ENCODE peak calls at places on chromosome 6, in seven cellular contexts. C, X, V, E, S, O and J are unnamed samples.

GRCh38 chr6:20876016-20876415 is 341.8 kb downstream of the CDKAL1 start:
- DNase-seq in C (no peak), X (no peak), V (no peak), E (no peak), S (no peak), O (no peak), J (no peak)

GRCh38 chr6:42393339-42393738 is 58.4 kb downstream of the TRERF1 start:
- DNase-seq in C (no peak), X (no peak), V (no peak), E (no peak), S (no peak), O (no peak), J (no peak)

GRCh38 chr6:2589171-2589661 is 161.5 kb downstream of the MYLK4 start:
- DNase-seq in C (peak; percentile 33), X (no peak), V (no peak), E (no peak), S (peak; percentile 97), O (no peak), J (peak; percentile 82)

GRCh38 chr6:70474751-70475150 is 61.4 kb downstream of the FAM135A start:
- DNase-seq in C (no peak), X (no peak), V (no peak), E (no peak), S (no peak), O (no peak), J (no peak)

GRCh38 chr6:46510656-46511055 is 19.4 kb upstream of the RCAN2 start:
- DNase-seq in C (no peak), X (no peak), V (no peak), E (no peak), S (no peak), O (no peak), J (peak; percentile 67)

GRCh38 chr6:52574709-52575489 is 2.0 kb downstream of the TRAM2 start:
- DNase-seq in C (no peak), X (no peak), V (no peak), E (no peak), S (peak; percentile 53), O (no peak), J (no peak)

GRCh38 chr6:77502966-77503365 is 39.7 kb upstream of the HTR1B start:
- DNase-seq in C (peak; percentile 69), X (no peak), V (no peak), E (no peak), S (no peak), O (no peak), J (peak; percentile 48)

GRCh38 chr6:116015983-116016382 is 44.7 kb downstream of the FRK start:
- DNase-seq in C (no peak), X (no peak), V (no peak), E (no peak), S (no peak), O (no peak), J (no peak)

GRCh38 chr6:32886674-32887383 is 32.8 kb downstream of the PSMB9 start:
- DNase-seq in C (no peak), X (no peak), V (no peak), E (no peak), S (no peak), O (peak; percentile 49), J (peak; percentile 80)

GRCh38 chr6:32288426-32288825 is 64.6 kb upstream of the NOTCH4 start:
- DNase-seq in C (no peak), X (no peak), V (no peak), E (no peak), S (no peak), O (no peak), J (no peak)

DNA sequence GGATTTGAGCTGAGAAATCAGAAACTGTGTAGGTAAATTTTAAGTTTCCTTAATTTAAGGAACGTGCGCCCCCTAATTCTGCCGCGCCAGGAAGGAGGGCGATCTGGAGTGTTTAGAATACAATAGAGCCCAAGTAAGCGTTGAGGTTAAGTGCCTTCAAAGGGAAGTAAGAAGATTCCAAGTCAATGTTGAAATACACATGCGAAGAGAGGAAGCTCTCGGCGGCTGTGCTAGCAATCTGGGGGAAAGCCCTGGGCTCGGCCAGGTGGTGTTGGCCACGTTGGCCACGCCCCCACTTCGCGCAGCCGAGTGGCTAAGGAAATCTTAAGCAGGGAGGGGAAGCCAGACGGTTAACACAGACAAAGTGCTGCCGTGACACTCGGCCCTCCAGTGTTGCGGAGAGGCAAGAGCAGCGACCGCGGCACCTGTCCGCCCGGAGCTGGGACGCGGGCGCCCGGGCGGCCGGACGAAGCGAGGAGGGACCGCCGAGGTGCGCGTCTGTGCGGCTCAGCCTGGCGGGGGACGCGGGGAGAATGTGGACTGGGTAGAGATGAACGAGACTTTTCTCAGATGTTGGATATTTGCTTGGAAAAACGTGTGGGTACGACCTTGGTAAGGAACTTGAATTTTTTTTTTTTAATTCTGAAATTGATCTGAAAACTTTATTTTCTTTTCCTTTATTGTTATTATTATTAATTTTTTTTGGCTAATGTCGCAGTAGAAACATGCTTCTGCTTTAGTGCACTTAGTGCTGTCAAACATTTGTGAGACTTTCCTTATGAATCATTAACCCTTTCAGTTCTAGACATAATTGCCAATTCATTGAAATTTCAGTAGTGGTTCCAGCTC is at the start of gene PRDM1:
- DNase-seq in C (no peak), X (peak; percentile 75), V (peak; percentile 47), E (peak; percentile 79), S (peak; percentile 93), O (peak; percentile 82), J (peak; percentile 93)
- TF ChIP-seq CTCF in C (peak; percentile 30), X (peak; percentile 51), V (no peak), E (peak; percentile 60), S (peak; percentile 61), O (peak; percentile 39), J (no peak)

GRCh38 chr6:125950293-125950692 is 6.3 kb upstream of the HINT3 start:
- DNase-seq in C (no peak), X (no peak), V (no peak), E (no peak), S (no peak), O (no peak), J (peak; percentile 87)

GRCh38 chr6:125954735-125955410 is 1.7 kb upstream of the HINT3 start:
- DNase-seq in C (no peak), X (no peak), V (no peak), E (no peak), S (no peak), O (no peak), J (no peak)

GRCh38 chr6:125951323-125951722 is 5.2 kb upstream of the HINT3 start:
- DNase-seq in C (no peak), X (no peak), V (no peak), E (no peak), S (no peak), O (no peak), J (no peak)

GRCh38 chr6:125953502-125953875 is 3.1 kb upstream of the HINT3 start:
- DNase-seq in C (no peak), X (peak; percentile 63), V (no peak), E (no peak), S (peak; percentile 66), O (no peak), J (peak; percentile 64)

GRCh38 chr6:125952764-125953501 is 3.6 kb upstream of the HINT3 start:
- DNase-seq in C (no peak), X (no peak), V (no peak), E (no peak), S (no peak), O (no peak), J (peak; percentile 63)
- TF ChIP-seq CTCF in C (peak; percentile 38), X (no peak), V (no peak), E (peak; percentile 21), S (no peak), O (no peak), J (peak; percentile 37)

DNA sequence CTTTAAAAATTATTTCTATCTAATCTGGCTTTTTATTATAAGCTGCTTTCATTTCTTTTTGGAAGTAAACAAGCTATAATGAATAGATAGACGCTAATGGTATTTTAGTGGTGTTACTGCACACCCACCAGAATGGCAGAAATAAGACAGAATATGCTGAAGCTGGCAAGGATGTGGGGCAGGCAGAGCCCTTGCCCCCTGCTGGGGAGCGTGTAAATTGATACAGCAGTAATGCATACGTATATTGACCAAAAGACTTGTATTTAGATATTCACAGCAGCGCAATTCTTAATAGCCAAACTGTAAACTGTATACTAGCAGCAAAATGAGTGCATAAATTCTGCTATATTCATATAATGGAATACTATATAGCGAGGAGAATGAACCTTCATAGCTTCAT is 35.3 kb downstream of the TMEM181 start:
- DNase-seq in C (no peak), X (no peak), V (no peak), E (no peak), S (no peak), O (no peak), J (no peak)
- TF ChIP-seq CTCF in C (peak; percentile 37), X (peak; percentile 52), V (no peak), E (peak; percentile 57), S (peak; percentile 44), O (no peak), J (peak; percentile 19)

GRCh38 chr6:18990313-18990978 is 603.3 kb downstream of the RNF144B start:
- DNase-seq in C (no peak), X (peak; percentile 70), V (peak; percentile 24), E (peak; percentile 87), S (peak; percentile 48), O (peak; percentile 47), J (peak; percentile 76)
- TF ChIP-seq CTCF in C (peak; percentile 61), X (peak; percentile 76), V (no peak), E (peak; percentile 82), S (peak; percentile 84), O (peak; percentile 45), J (peak; percentile 25)

GRCh38 chr6:131182991-131183425 is 47.7 kb downstream of the AKAP7 start:
- DNase-seq in C (no peak), X (no peak), V (no peak), E (no peak), S (no peak), O (no peak), J (peak; percentile 5)
- TF ChIP-seq CTCF in C (no peak), X (peak; percentile 59), V (no peak), E (peak; percentile 78), S (peak; percentile 65), O (peak; percentile 19), J (peak; percentile 20)

GRCh38 chr6:144283781-144284473 is 1.2 kb upstream of the UTRN start:
- DNase-seq in C (no peak), X (no peak), V (no peak), E (no peak), S (no peak), O (no peak), J (no peak)
- TF ChIP-seq CTCF in C (no peak), X (peak; percentile 46), V (no peak), E (peak; percentile 58), S (no peak), O (peak; percentile 28), J (no peak)

GRCh38 chr6:139117734-139118133 is 17.1 kb upstream of the HECA start:
- DNase-seq in C (no peak), X (no peak), V (no peak), E (no peak), S (no peak), O (no peak), J (no peak)
- TF ChIP-seq CTCF in C (no peak), X (no peak), V (no peak), E (peak; percentile 47), S (no peak), O (no peak), J (no peak)

GRCh38 chr6:31042801-31043200 is 32.5 kb downstream of the MUC22 start:
- DNase-seq in C (no peak), X (peak; percentile 19), V (no peak), E (no peak), S (peak; percentile 57), O (peak; percentile 53), J (peak; percentile 66)
- TF ChIP-seq CTCF in C (peak; percentile 50), X (peak; percentile 58), V (no peak), E (peak; percentile 64), S (peak; percentile 68), O (peak; percentile 29), J (peak; percentile 26)